ENCODE peak calls at places on chromosomes 16 and 17, in seven cellular contexts. R is cardiac septum; U is globus pallidus; X is T-helper 17 cell; M is activated naive CD4-positive, alpha-beta T cell treated with anti-CD3 and anti-CD28 coated beads for 36 hours; J is stimulated activated CD4-positive, alpha-beta T cell treated with anti-CD3 and anti-CD28 coated beads, Interleukin-1b, Interleukin-23, amount 100 ng/mL, for 24 hours; T is activated gamma-delta T cell treated with anti-CD3 and anti-CD28 coated beads, Interleukin-2, amount 50 U/mL, for 16 hours. P is an unnamed sample.

GRCh38 chr16:71895679-71896385 is 501 bp downstream of the IST1 start:
- DNase-seq in R (peak), U (no peak), X (peak), M (peak), J (no peak), T (no peak), P (no peak)

GRCh38 chr16:11685844-11686618 is 17.8 kb downstream of the SNN start:
- DNase-seq in R (no peak), U (no peak), X (no peak), M (no peak), J (no peak), T (no peak), P (no peak)

GRCh38 chr16:67166035-67166882 is 1.7 kb downstream of the HSF4 start:
- DNase-seq in R (no peak), U (no peak), X (no peak), M (no peak), J (no peak), T (no peak), P (no peak)

GRCh38 chr17:79739148-79740062 is 8.7 kb downstream of the ENPP7 start:
- DNase-seq in R (no peak), U (no peak), X (no peak), M (no peak), J (no peak), T (no peak), P (no peak)

GRCh38 chr16:57475711-57476339 is 10.5 kb downstream of the DOK4 start:
- DNase-seq in R (peak), U (no peak), X (peak), M (peak), J (no peak), T (peak), P (peak)

GRCh38 chr17:49577978-49578893 is 2.6 kb downstream of the NXPH3 start:
- DNase-seq in R (peak), U (no peak), X (no peak), M (peak), J (no peak), T (no peak), P (no peak)

GRCh38 chr17:80812362-80813088 is 179.1 kb upstream of the CHMP6 start:
- DNase-seq in R (peak), U (no peak), X (no peak), M (peak), J (no peak), T (no peak), P (no peak)

GRCh38 chr17:80877829-80878303 is 113.8 kb upstream of the CHMP6 start:
- DNase-seq in R (no peak), U (no peak), X (no peak), M (no peak), J (no peak), T (no peak), P (no peak)

GRCh38 chr16:85720319-85720637 is 30.6 kb downstream of the C16orf74 start:
- DNase-seq in R (no peak), U (no peak), X (no peak), M (no peak), J (no peak), T (no peak), P (no peak)

GRCh38 chr17:55582910-55583309 is 71.7 kb upstream of the SMIM36 start:
- DNase-seq in R (no peak), U (no peak), X (no peak), M (no peak), J (no peak), T (no peak), P (no peak)

GRCh38 chr17:38693700-38694329 is 11.3 kb upstream of the MLLT6 start:
- DNase-seq in R (peak), U (peak), X (no peak), M (no peak), J (no peak), T (no peak), P (peak)

GRCh38 chr16:709651-710499 is 4.3 kb upstream of the FBXL16 start:
- DNase-seq in R (peak), U (peak), X (no peak), M (no peak), J (no peak), T (no peak), P (peak)

GRCh38 chr17:51298508-51299371 is 38.4 kb downstream of the UTP18 start:
- DNase-seq in R (no peak), U (peak), X (no peak), M (no peak), J (no peak), T (no peak), P (peak)

GRCh38 chr16:3716831-3717234 is 491 bp downstream of the TRAP1 start:
- DNase-seq in R (no peak), U (no peak), X (no peak), M (peak), J (peak), T (no peak), P (peak)

GRCh38 chr17:35244345-35245195 is 1.7 kb downstream of the SLFN5 start:
- DNase-seq in R (peak), U (no peak), X (peak), M (peak), J (peak), T (peak), P (no peak)

GRCh38 chr16:54935411-54936085 is 4.9 kb downstream of the IRX5 start:
- DNase-seq in R (no peak), U (no peak), X (no peak), M (no peak), J (no peak), T (no peak), P (no peak)

GRCh38 chr17:29645516-29646051 is 22.9 kb upstream of the CORO6 start:
- DNase-seq in R (no peak), U (peak), X (no peak), M (no peak), J (no peak), T (no peak), P (peak)

GRCh38 chr17:27649929-27650328 is 18.9 kb downstream of the LGALS9 start:
- DNase-seq in R (no peak), U (peak), X (no peak), M (no peak), J (no peak), T (no peak), P (peak)

GRCh38 chr17:43453331-43453812 is 30.4 kb upstream of the DHX8 start:
- DNase-seq in R (no peak), U (no peak), X (no peak), M (no peak), J (no peak), T (no peak), P (no peak)

GRCh38 chr17:64226132-64226531 is 36.9 kb downstream of the TEX2 start:
- DNase-seq in R (no peak), U (no peak), X (no peak), M (no peak), J (no peak), T (no peak), P (no peak)

GRCh38 chr16:1334739-1335138 is 1.3 kb downstream of the BAIAP3 start:
- DNase-seq in R (no peak), U (no peak), X (no peak), M (no peak), J (no peak), T (no peak), P (no peak)

GRCh38 chr17:63700528-63701441 is 860 bp upstream of the LIMD2 start:
- DNase-seq in R (peak), U (no peak), X (peak), M (peak), J (no peak), T (no peak), P (no peak)

GRCh38 chr16:70162041-70162451 is 11.5 kb upstream of the CLEC18C start:
- DNase-seq in R (peak), U (no peak), X (no peak), M (no peak), J (no peak), T (no peak), P (no peak)

GRCh38 chr17:47982091-47982617 is 11.2 kb downstream of the CDK5RAP3 start:
- DNase-seq in R (no peak), U (no peak), X (no peak), M (no peak), J (no peak), T (no peak), P (no peak)

GRCh38 chr17:74012465-74012864 is 191.0 kb upstream of the RPL38 start:
- DNase-seq in R (no peak), U (no peak), X (no peak), M (peak), J (no peak), T (no peak), P (no peak)

GRCh38 chr16:10589106-10589505 is 8.7 kb upstream of the EMP2 start:
- DNase-seq in R (no peak), U (no peak), X (no peak), M (no peak), J (no peak), T (no peak), P (no peak)

GRCh38 chr17:2500446-2500845 is 11.2 kb downstream of the METTL16 start:
- DNase-seq in R (no peak), U (no peak), X (no peak), M (no peak), J (no peak), T (no peak), P (no peak)

GRCh38 chr17:72387487-72387886 is 266.7 kb downstream of the SOX9 start:
- DNase-seq in R (no peak), U (no peak), X (no peak), M (no peak), J (no peak), T (no peak), P (no peak)

GRCh38 chr16:89502319-89502843 is 5.8 kb upstream of the SPG7 start:
- DNase-seq in R (no peak), U (no peak), X (no peak), M (no peak), J (no peak), T (no peak), P (no peak)

GRCh38 chr16:9908613-9909012 is 273.6 kb downstream of the GRIN2A start:
- DNase-seq in R (no peak), U (no peak), X (no peak), M (no peak), J (no peak), T (no peak), P (peak)

GRCh38 chr16:58252716-58253115 is 42.1 kb downstream of the PRSS54 start:
- DNase-seq in R (no peak), U (no peak), X (no peak), M (no peak), J (no peak), T (no peak), P (no peak)

GRCh38 chr16:22300427-22301071 is 3.3 kb downstream of the POLR3E start:
- DNase-seq in R (no peak), U (peak), X (no peak), M (peak), J (no peak), T (no peak), P (peak)

GRCh38 chr17:27797390-27798091 is 2.8 kb downstream of the NOS2 start:
- DNase-seq in R (no peak), U (no peak), X (no peak), M (no peak), J (no peak), T (no peak), P (no peak)

GRCh38 chr16:19166500-19166899 is 1.5 kb upstream of the SYT17 start:
- DNase-seq in R (no peak), U (no peak), X (no peak), M (no peak), J (no peak), T (no peak), P (no peak)

GRCh38 chr17:28725166-28725659 is 820 bp downstream of the TLCD1 start:
- DNase-seq in R (no peak), U (no peak), X (no peak), M (no peak), J (no peak), T (no peak), P (peak)

P was measured in cerebellar cortex.